ENCODE peak calls at places on chromosome 1, in five cellular contexts. One of them, this sample, is unnamed. For H3K36me3, the result is how much of the 10 kb centered on the place peaks cover.

GRCh38 chr1:211092955-211093354 is 41.0 kb downstream of the KCNH1 start:
- DNase-seq in psoas muscle: no peak
- DNase-seq in naive thymus-derived CD4-positive, alpha-beta T cell: no peak
- DNase-seq in astrocyte: peak
- DNase-seq in kidney epithelial cell: no peak
- DNase-seq in this sample: no peak

GRCh38 chr1:183282101-183282855 is 96.2 kb downstream of the LAMC2 start:
- DNase-seq in naive thymus-derived CD4-positive, alpha-beta T cell: no peak
- DNase-seq in psoas muscle: no peak
- DNase-seq in astrocyte: no peak
- DNase-seq in kidney epithelial cell: no peak
- DNase-seq in this sample: no peak

GRCh38 chr1:97538113-97538512 is 382.7 kb downstream of the DPYD start:
- DNase-seq in psoas muscle: no peak
- DNase-seq in astrocyte: no peak
- DNase-seq in kidney epithelial cell: no peak
- DNase-seq in naive thymus-derived CD4-positive, alpha-beta T cell: no peak
- DNase-seq in this sample: no peak

GRCh38 chr1:16418823-16419425 is 18.3 kb downstream of the SPATA21 start:
- DNase-seq in kidney epithelial cell: no peak
- DNase-seq in naive thymus-derived CD4-positive, alpha-beta T cell: no peak
- DNase-seq in astrocyte: no peak
- DNase-seq in psoas muscle: no peak
- DNase-seq in this sample: no peak

GRCh38 chr1:173333581-173333980 is 126.5 kb upstream of the TNFSF4 start:
- DNase-seq in kidney epithelial cell: no peak
- DNase-seq in astrocyte: peak
- DNase-seq in naive thymus-derived CD4-positive, alpha-beta T cell: no peak
- DNase-seq in psoas muscle: no peak
- DNase-seq in this sample: no peak

GRCh38 chr1:12159826-12160225 is 7.0 kb upstream of the TNFRSF1B start:
- DNase-seq in psoas muscle: no peak
- DNase-seq in naive thymus-derived CD4-positive, alpha-beta T cell: peak
- DNase-seq in astrocyte: no peak
- DNase-seq in kidney epithelial cell: no peak
- DNase-seq in this sample: no peak

GRCh38 chr1:235206533-235207201 is 45.6 kb upstream of the RBM34 start:
- DNase-seq in psoas muscle: no peak
- DNase-seq in kidney epithelial cell: peak
- DNase-seq in astrocyte: peak
- DNase-seq in naive thymus-derived CD4-positive, alpha-beta T cell: no peak
- DNase-seq in this sample: no peak

GRCh38 chr1:216422821-216423529 is at the start of gene USH2A:
- DNase-seq in kidney epithelial cell: no peak
- DNase-seq in astrocyte: no peak
- DNase-seq in naive thymus-derived CD4-positive, alpha-beta T cell: no peak
- DNase-seq in psoas muscle: no peak
- DNase-seq in this sample: no peak

GRCh38 chr1:17744666-17745563 is 10.2 kb upstream of the ACTL8 start:
- DNase-seq in psoas muscle: no peak
- DNase-seq in naive thymus-derived CD4-positive, alpha-beta T cell: no peak
- DNase-seq in kidney epithelial cell: no peak
- DNase-seq in astrocyte: no peak
- DNase-seq in this sample: no peak

GRCh38 chr1:55039342-55040082 is at the start of gene PCSK9:
- DNase-seq in kidney epithelial cell: no peak
- DNase-seq in psoas muscle: no peak
- DNase-seq in astrocyte: peak
- DNase-seq in naive thymus-derived CD4-positive, alpha-beta T cell: no peak
- DNase-seq in this sample: no peak

GRCh38 chr1:183198463-183198862 is 12.4 kb downstream of the LAMC2 start:
- DNase-seq in kidney epithelial cell: peak
- DNase-seq in naive thymus-derived CD4-positive, alpha-beta T cell: no peak
- DNase-seq in psoas muscle: peak
- DNase-seq in astrocyte: peak
- DNase-seq in this sample: no peak

GRCh38 chr1:203037509-203038190 is 11.4 kb downstream of the PPFIA4 start:
- DNase-seq in psoas muscle: no peak
- DNase-seq in kidney epithelial cell: no peak
- DNase-seq in naive thymus-derived CD4-positive, alpha-beta T cell: no peak
- DNase-seq in astrocyte: no peak
- DNase-seq in this sample: no peak

GRCh38 chr1:18230840-18231239 is 123.2 kb downstream of the IGSF21 start:
- DNase-seq in astrocyte: no peak
- DNase-seq in kidney epithelial cell: no peak
- DNase-seq in naive thymus-derived CD4-positive, alpha-beta T cell: no peak
- DNase-seq in psoas muscle: no peak
- DNase-seq in this sample: no peak

GRCh38 chr1:243927401-243927800 is 77.4 kb upstream of the AKT3 start:
- DNase-seq in astrocyte: no peak
- DNase-seq in kidney epithelial cell: no peak
- DNase-seq in naive thymus-derived CD4-positive, alpha-beta T cell: no peak
- DNase-seq in psoas muscle: no peak
- DNase-seq in this sample: no peak

GRCh38 chr1:238152119-238152518 is 261.4 kb upstream of the ZP4 start:
- DNase-seq in psoas muscle: no peak
- DNase-seq in kidney epithelial cell: no peak
- DNase-seq in naive thymus-derived CD4-positive, alpha-beta T cell: no peak
- DNase-seq in astrocyte: no peak
- DNase-seq in this sample: no peak

GRCh38 chr1:3167255-3167654 is 98.3 kb downstream of the PRDM16 start:
- DNase-seq in astrocyte: no peak
- DNase-seq in psoas muscle: no peak
- DNase-seq in kidney epithelial cell: no peak
- DNase-seq in naive thymus-derived CD4-positive, alpha-beta T cell: no peak
- DNase-seq in this sample: no peak

GRCh38 chr1:223033658-223034057 is 109.4 kb downstream of the TLR5 start:
- DNase-seq in astrocyte: peak
- DNase-seq in kidney epithelial cell: no peak
- DNase-seq in psoas muscle: no peak
- DNase-seq in naive thymus-derived CD4-positive, alpha-beta T cell: no peak
- DNase-seq in this sample: no peak

GRCh38 chr1:192795913-192796312 is 12.9 kb upstream of the RGS2 start:
- DNase-seq in kidney epithelial cell: no peak
- DNase-seq in psoas muscle: no peak
- DNase-seq in naive thymus-derived CD4-positive, alpha-beta T cell: no peak
- DNase-seq in astrocyte: no peak
- DNase-seq in this sample: no peak

GRCh38 chr1:179129702-179130473 is 48.0 kb downstream of the TOR3A start:
- DNase-seq in naive thymus-derived CD4-positive, alpha-beta T cell: peak
- DNase-seq in kidney epithelial cell: no peak
- DNase-seq in astrocyte: no peak
- DNase-seq in psoas muscle: no peak
- DNase-seq in this sample: no peak

GRCh38 chr1:151085953-151086559 is 15.5 kb downstream of the GABPB2 start:
- DNase-seq in naive thymus-derived CD4-positive, alpha-beta T cell: no peak
- DNase-seq in psoas muscle: peak
- DNase-seq in kidney epithelial cell: no peak
- DNase-seq in astrocyte: no peak
- DNase-seq in this sample: no peak

GRCh38 chr1:156458181-156458503 is 42.4 kb downstream of the MEF2D start:
- DNase-seq in naive thymus-derived CD4-positive, alpha-beta T cell: no peak
- DNase-seq in psoas muscle: no peak
- DNase-seq in astrocyte: peak
- DNase-seq in kidney epithelial cell: peak
- DNase-seq in this sample: no peak

DNA sequence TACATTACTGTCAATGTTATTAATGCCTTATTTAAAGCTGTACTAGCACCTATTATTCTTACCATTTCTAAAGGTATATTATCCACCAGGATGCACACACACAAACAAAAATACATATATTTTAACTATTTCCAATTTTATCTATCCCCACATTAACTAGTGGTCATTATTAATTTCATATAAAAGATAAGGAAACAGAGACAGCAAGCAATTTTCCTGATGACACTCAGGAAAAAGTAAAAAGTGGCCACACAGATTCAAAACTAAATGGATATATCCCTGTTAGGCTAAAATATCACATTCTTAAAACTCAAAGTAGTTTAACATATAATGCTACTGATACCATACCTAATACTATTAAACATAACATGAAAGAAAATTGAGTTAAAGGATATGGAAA is 534.1 kb downstream of the KCNT2 start:
- DNase-seq in psoas muscle: no peak
- DNase-seq in kidney epithelial cell: no peak
- DNase-seq in naive thymus-derived CD4-positive, alpha-beta T cell: no peak
- DNase-seq in astrocyte: no peak
- DNase-seq in this sample: no peak
- H3K36me3 ChIP-seq in psoas muscle: under half
- H3K36me3 ChIP-seq in kidney epithelial cell: under half
- H3K36me3 ChIP-seq in naive thymus-derived CD4-positive, alpha-beta T cell: under half
- H3K36me3 ChIP-seq in astrocyte: under half
- H3K36me3 ChIP-seq in this sample: under half

DNA sequence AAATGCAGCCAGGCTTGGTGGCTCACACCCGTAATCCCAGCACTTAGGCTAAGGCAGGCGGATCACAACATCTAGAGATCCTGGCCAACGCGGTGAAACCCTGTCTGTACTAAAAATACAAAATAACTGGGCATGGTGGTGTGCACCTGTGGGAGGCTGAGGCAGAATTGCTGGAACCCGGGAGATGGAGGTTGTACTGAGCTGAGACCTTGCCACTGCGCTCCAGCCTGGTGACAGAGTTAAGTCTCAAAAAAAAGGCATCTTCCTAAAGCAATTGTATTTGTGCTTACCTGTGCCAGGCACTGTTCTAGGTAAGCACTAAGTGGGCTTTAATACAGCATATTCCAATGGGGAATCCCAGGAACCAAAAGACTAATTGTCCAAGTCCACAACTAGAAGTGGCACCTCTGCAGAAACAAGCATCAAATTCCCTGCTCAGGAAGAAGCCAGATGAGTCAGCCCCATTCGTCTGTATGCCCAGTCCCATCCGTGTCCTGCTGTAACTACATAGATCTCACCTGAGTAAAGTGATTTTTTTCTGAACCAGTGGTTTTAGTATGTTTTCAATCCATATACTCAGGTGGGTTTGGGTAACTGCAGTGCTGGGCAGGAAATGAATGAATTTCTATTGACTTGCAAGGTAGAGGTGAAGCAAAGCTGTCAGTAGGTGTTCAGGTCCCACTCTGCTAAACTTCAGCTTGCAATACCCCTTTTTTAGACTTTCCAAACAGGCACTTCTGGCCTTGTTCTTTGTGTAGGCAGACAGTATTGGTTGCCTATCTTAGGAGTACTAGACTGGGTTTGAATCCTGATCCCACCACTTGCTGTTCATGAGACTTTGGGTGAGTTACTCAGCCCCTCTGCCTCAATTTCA is 4.7 kb downstream of the RCC1 start:
- DNase-seq in astrocyte: peak
- DNase-seq in naive thymus-derived CD4-positive, alpha-beta T cell: peak
- DNase-seq in kidney epithelial cell: no peak
- DNase-seq in psoas muscle: no peak
- DNase-seq in this sample: no peak
- H3K4me3 ChIP-seq in astrocyte: peak
- H3K4me3 ChIP-seq in naive thymus-derived CD4-positive, alpha-beta T cell: peak
- H3K4me3 ChIP-seq in kidney epithelial cell: peak
- H3K4me3 ChIP-seq in psoas muscle: peak
- H3K4me3 ChIP-seq in this sample: peak

DNA sequence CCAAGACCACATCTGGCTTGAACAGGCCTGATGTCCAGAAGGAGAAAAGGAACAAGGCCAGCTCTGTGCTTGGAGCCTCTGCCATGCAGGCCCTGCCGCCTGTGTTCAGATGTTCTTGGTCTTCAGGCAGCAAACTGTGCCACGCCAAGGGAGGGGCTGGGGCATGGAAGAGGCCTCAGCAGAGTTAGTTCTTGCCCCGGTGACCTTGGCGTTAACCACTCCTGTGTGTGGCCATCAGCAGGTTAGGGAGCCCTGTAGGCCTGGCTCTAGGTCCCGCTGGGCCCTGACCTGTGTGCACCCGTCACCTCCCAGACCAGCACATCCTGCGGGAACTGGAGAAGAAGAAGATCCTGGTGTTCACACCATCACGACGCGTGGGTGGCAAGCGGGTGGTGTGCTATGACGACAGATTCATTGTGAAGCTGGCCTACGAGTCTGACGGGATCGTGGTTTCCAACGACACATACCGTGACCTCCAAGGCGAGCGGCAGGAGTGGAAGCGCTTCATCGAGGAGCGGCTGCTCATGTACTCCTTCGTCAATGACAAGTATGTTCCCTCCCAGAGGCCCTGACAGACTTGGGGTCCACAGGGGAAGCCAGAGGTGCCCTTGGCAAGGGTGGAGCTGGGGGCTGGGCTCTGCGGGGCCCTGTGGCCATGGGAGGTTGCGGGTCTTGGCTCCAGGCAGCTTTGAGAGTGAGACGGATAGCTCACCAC is 7.1 kb downstream of the ZC3H12A start:
- DNase-seq in psoas muscle: no peak
- DNase-seq in astrocyte: no peak
- DNase-seq in naive thymus-derived CD4-positive, alpha-beta T cell: no peak
- DNase-seq in kidney epithelial cell: no peak
- DNase-seq in this sample: no peak
- H3K36me3 ChIP-seq in psoas muscle: under half
- H3K36me3 ChIP-seq in astrocyte: under half
- H3K36me3 ChIP-seq in naive thymus-derived CD4-positive, alpha-beta T cell: under half
- H3K36me3 ChIP-seq in kidney epithelial cell: under half
- H3K36me3 ChIP-seq in this sample: under half

DNA sequence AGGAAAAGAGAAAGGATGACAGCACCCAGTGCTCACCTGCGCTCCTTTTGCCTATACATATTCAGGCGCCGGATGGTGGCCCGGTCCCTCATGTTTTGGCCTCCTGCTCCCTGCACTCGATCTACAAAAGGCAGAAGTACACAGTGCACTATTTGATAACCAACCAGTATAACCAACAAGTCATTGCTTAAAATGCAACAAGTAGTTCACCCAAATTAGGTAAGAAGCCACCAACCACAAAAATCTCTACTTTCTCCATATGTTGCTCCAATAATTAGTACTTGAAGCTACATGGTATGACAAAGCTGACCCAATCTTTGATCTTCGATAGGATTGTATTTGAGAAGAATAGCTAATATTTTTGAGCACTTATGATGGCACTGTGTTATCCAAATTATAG is 2.0 kb downstream of the GNL2 start:
- DNase-seq in naive thymus-derived CD4-positive, alpha-beta T cell: no peak
- DNase-seq in astrocyte: no peak
- DNase-seq in psoas muscle: no peak
- DNase-seq in kidney epithelial cell: no peak
- DNase-seq in this sample: no peak
- H3K4me3 ChIP-seq in naive thymus-derived CD4-positive, alpha-beta T cell: no peak
- H3K4me3 ChIP-seq in astrocyte: no peak
- H3K4me3 ChIP-seq in psoas muscle: no peak
- H3K4me3 ChIP-seq in kidney epithelial cell: no peak
- H3K4me3 ChIP-seq in this sample: no peak

GRCh38 chr1:154988053-154988954 is 5.1 kb upstream of the LENEP start:
- DNase-seq in psoas muscle: peak
- DNase-seq in naive thymus-derived CD4-positive, alpha-beta T cell: no peak
- DNase-seq in astrocyte: no peak
- DNase-seq in kidney epithelial cell: no peak
- DNase-seq in this sample: no peak
- H3K36me3 ChIP-seq in psoas muscle: under half
- H3K36me3 ChIP-seq in naive thymus-derived CD4-positive, alpha-beta T cell: under half
- H3K36me3 ChIP-seq in astrocyte: under half
- H3K36me3 ChIP-seq in kidney epithelial cell: under half
- H3K36me3 ChIP-seq in this sample: under half

GRCh38 chr1:207102659-207103058 is 1.4 kb upstream of the C4BPA start:
- DNase-seq in naive thymus-derived CD4-positive, alpha-beta T cell: no peak
- DNase-seq in kidney epithelial cell: no peak
- DNase-seq in psoas muscle: no peak
- DNase-seq in astrocyte: no peak
- DNase-seq in this sample: no peak

GRCh38 chr1:207101720-207102119 is 2.3 kb upstream of the C4BPA start:
- DNase-seq in naive thymus-derived CD4-positive, alpha-beta T cell: no peak
- DNase-seq in astrocyte: no peak
- DNase-seq in psoas muscle: no peak
- DNase-seq in kidney epithelial cell: no peak
- DNase-seq in this sample: no peak

GRCh38 chr1:207102146-207102545 is 1.9 kb upstream of the C4BPA start:
- DNase-seq in astrocyte: no peak
- DNase-seq in psoas muscle: no peak
- DNase-seq in naive thymus-derived CD4-positive, alpha-beta T cell: no peak
- DNase-seq in kidney epithelial cell: no peak
- DNase-seq in this sample: no peak

GRCh38 chr1:207097871-207098324 is 6.1 kb upstream of the C4BPA start:
- DNase-seq in psoas muscle: no peak
- DNase-seq in astrocyte: no peak
- DNase-seq in naive thymus-derived CD4-positive, alpha-beta T cell: no peak
- DNase-seq in kidney epithelial cell: no peak
- DNase-seq in this sample: no peak
- H3K4me3 ChIP-seq in psoas muscle: no peak
- H3K4me3 ChIP-seq in astrocyte: no peak
- H3K4me3 ChIP-seq in naive thymus-derived CD4-positive, alpha-beta T cell: no peak
- H3K4me3 ChIP-seq in kidney epithelial cell: no peak
- H3K4me3 ChIP-seq in this sample: no peak